ENCODE peak calls at places on chromosomes 6 and 20, in four cellular contexts. R is T-helper 1 cell, V is astrocyte of the cerebellum, Z is HT-29. N is an unnamed sample.

GRCh38 chr6:41970436-41970846 is 28.8 kb upstream of the CCND3 start:
- DNase-seq in R (no peak), V (no peak), Z (no peak), N (no peak)

GRCh38 chr20:2643708-2644107 is 8.7 kb upstream of the NOP56 start:
- DNase-seq in R (no peak), V (no peak), Z (no peak), N (no peak)

GRCh38 chr6:21005816-21006553 is 471.7 kb downstream of the CDKAL1 start:
- DNase-seq in R (no peak), V (peak), Z (peak), N (no peak)

GRCh38 chr6:95240514-95240913 is 336.8 kb upstream of the MANEA start:
- DNase-seq in R (no peak), V (no peak), Z (no peak), N (no peak)

GRCh38 chr20:2619961-2620595 is 32.4 kb upstream of the NOP56 start:
- DNase-seq in R (no peak), V (no peak), Z (no peak), N (no peak)

GRCh38 chr6:77123527-77123926 is 339.8 kb downstream of the HTR1B start:
- DNase-seq in R (no peak), V (no peak), Z (no peak), N (no peak)

GRCh38 chr20:10466325-10466724 is 31.2 kb downstream of the SLX4IP start:
- DNase-seq in R (no peak), V (peak), Z (no peak), N (no peak)

GRCh38 chr6:148535976-148536375 is 193.3 kb downstream of the SASH1 start:
- DNase-seq in R (no peak), V (no peak), Z (no peak), N (no peak)

GRCh38 chr6:151054304-151054703 is 185.5 kb upstream of the AKAP12 start:
- DNase-seq in R (no peak), V (no peak), Z (no peak), N (no peak)